ENCODE peak calls at places on chromosomes 16 and 17, in ten cellular contexts. K is vagina; R is MG63; A is amygdala; D is ovary; I is foreskin keratinocyte; J is skeletal muscle cell; Y is hypothalamus; H is stimulated activated CD4-positive, alpha-beta T cell treated with anti-CD3 and anti-CD28 coated beads, Interleukin-2, amount 100 ng/mL, for 48 hours; W is stimulated activated CD8-positive, alpha-beta memory T cell treated with anti-CD3 and anti-CD28 coated beads, Interleukin-2, amount 100 ng/mL, for 1 hour. O is an unnamed sample.

GRCh38 chr17:39695089-39695474 is 4.8 kb upstream of the ERBB2 start:
- DNase-seq in K (no peak), R (no peak), A (no peak), D (no peak), I (no peak), J (no peak), Y (no peak), H (no peak), W (no peak), O (no peak)

GRCh38 chr16:30491744-30492308 is 19.3 kb downstream of the ITGAL start:
- DNase-seq in K (no peak), R (peak; percentile 56), A (no peak), D (no peak), I (peak; percentile 72), J (peak; percentile 47), Y (no peak), H (no peak), W (no peak), O (no peak)

GRCh38 chr16:85029413-85029794 is 1.8 kb downstream of the KIAA0513 start:
- DNase-seq in K (no peak), R (no peak), A (no peak), D (no peak), I (peak; percentile 85), J (no peak), Y (no peak), H (peak; percentile 37), W (no peak), O (no peak)

GRCh38 chr17:79395545-79395944 is 215.3 kb downstream of the RBFOX3 start:
- DNase-seq in K (no peak), R (no peak), A (no peak), D (no peak), I (no peak), J (no peak), Y (no peak), H (no peak), W (no peak), O (no peak)

GRCh38 chr17:412211-413015 is 59.8 kb upstream of the RPH3AL start:
- DNase-seq in K (no peak), R (peak; percentile 19), A (peak; percentile 4), D (no peak), I (peak; percentile 37), J (peak; percentile 7), Y (no peak), H (peak; percentile 56), W (peak; percentile 31), O (no peak)

GRCh38 chr16:78443300-78443604 is 343.8 kb downstream of the WWOX start:
- DNase-seq in K (peak; percentile 31), R (no peak), A (no peak), D (no peak), I (no peak), J (no peak), Y (no peak), H (no peak), W (no peak), O (no peak)

GRCh38 chr16:14569213-14569612 is 60.8 kb downstream of the PARN start:
- DNase-seq in K (no peak), R (no peak), A (no peak), D (no peak), I (no peak), J (no peak), Y (no peak), H (no peak), W (no peak), O (no peak)

GRCh38 chr17:70136131-70136530 is 33.2 kb upstream of the KCNJ2 start:
- DNase-seq in K (no peak), R (no peak), A (no peak), D (no peak), I (no peak), J (no peak), Y (no peak), H (no peak), W (no peak), O (no peak)

GRCh38 chr16:86483-86952 is 8.5 kb downstream of the MPG start:
- DNase-seq in K (no peak), R (no peak), A (no peak), D (no peak), I (no peak), J (no peak), Y (no peak), H (no peak), W (no peak), O (no peak)

GRCh38 chr17:46777943-46778915 is 40.3 kb downstream of the WNT3 start:
- DNase-seq in K (no peak), R (no peak), A (no peak), D (no peak), I (no peak), J (no peak), Y (no peak), H (no peak), W (no peak), O (no peak)

GRCh38 chr16:50506543-50506937 is 41.7 kb upstream of the NKD1 start:
- DNase-seq in K (peak; percentile 31), R (no peak), A (no peak), D (no peak), I (no peak), J (no peak), Y (no peak), H (no peak), W (no peak), O (no peak)

GRCh38 chr16:89317729-89318429 is 100.4 kb downstream of the ZNF778 start:
- DNase-seq in K (no peak), R (no peak), A (no peak), D (no peak), I (no peak), J (no peak), Y (no peak), H (no peak), W (no peak), O (no peak)

GRCh38 chr16:70470927-70471341 is 16.5 kb downstream of the FCSK start:
- DNase-seq in K (no peak), R (no peak), A (no peak), D (peak; percentile 62), I (no peak), J (no peak), Y (no peak), H (no peak), W (no peak), O (no peak)

GRCh38 chr16:85490971-85491771 is 122.0 kb upstream of the GSE1 start:
- DNase-seq in K (no peak), R (no peak), A (no peak), D (no peak), I (no peak), J (no peak), Y (no peak), H (peak; percentile 42), W (no peak), O (no peak)

O was measured in NCI-H1048.